ENCODE peak calls at places on chromosomes 1 and 21, in eight cellular contexts. One of them, this sample, is unnamed.

GRCh38 chr1:30950053-30950452 is 41.5 kb upstream of the SDC3 start:
- DNase-seq in Calu3: no peak
- DNase-seq in neural progenitor cell: no peak
- DNase-seq in tibial nerve: no peak
- DNase-seq in GM12865: no peak
- DNase-seq in thyroid gland: no peak
- DNase-seq in cardiac fibroblast: no peak
- DNase-seq in foreskin fibroblast: no peak
- DNase-seq in this sample: no peak

GRCh38 chr1:4171480-4172450 is 271.7 kb upstream of the C1orf174 start:
- DNase-seq in Calu3: no peak
- DNase-seq in neural progenitor cell: no peak
- DNase-seq in tibial nerve: no peak
- DNase-seq in GM12865: no peak
- DNase-seq in thyroid gland: peak
- DNase-seq in cardiac fibroblast: no peak
- DNase-seq in foreskin fibroblast: no peak
- DNase-seq in this sample: peak

GRCh38 chr1:226982451-226983177 is 42.5 kb downstream of the COQ8A start:
- DNase-seq in Calu3: no peak
- DNase-seq in neural progenitor cell: no peak
- DNase-seq in tibial nerve: no peak
- DNase-seq in GM12865: no peak
- DNase-seq in thyroid gland: no peak
- DNase-seq in cardiac fibroblast: no peak
- DNase-seq in foreskin fibroblast: no peak
- DNase-seq in this sample: no peak

GRCh38 chr1:51989582-51990477 is 670 bp downstream of the RAB3B start:
- DNase-seq in Calu3: no peak
- DNase-seq in neural progenitor cell: peak
- DNase-seq in tibial nerve: no peak
- DNase-seq in GM12865: no peak
- DNase-seq in thyroid gland: no peak
- DNase-seq in cardiac fibroblast: no peak
- DNase-seq in foreskin fibroblast: no peak
- DNase-seq in this sample: no peak

GRCh38 chr21:32578107-32578691 is 7.1 kb downstream of the TCP10L start:
- DNase-seq in Calu3: peak
- DNase-seq in neural progenitor cell: peak
- DNase-seq in tibial nerve: no peak
- DNase-seq in GM12865: no peak
- DNase-seq in thyroid gland: no peak
- DNase-seq in cardiac fibroblast: peak
- DNase-seq in foreskin fibroblast: no peak
- DNase-seq in this sample: no peak

GRCh38 chr1:224929335-224930237 is at the start of gene DNAH14:
- DNase-seq in Calu3: peak
- DNase-seq in neural progenitor cell: peak
- DNase-seq in tibial nerve: no peak
- DNase-seq in GM12865: peak
- DNase-seq in thyroid gland: peak
- DNase-seq in cardiac fibroblast: peak
- DNase-seq in foreskin fibroblast: peak
- DNase-seq in this sample: peak

GRCh38 chr1:219317762-219318353 is 144.2 kb downstream of the LYPLAL1 start:
- DNase-seq in Calu3: peak
- DNase-seq in neural progenitor cell: peak
- DNase-seq in tibial nerve: no peak
- DNase-seq in GM12865: peak
- DNase-seq in thyroid gland: no peak
- DNase-seq in cardiac fibroblast: peak
- DNase-seq in foreskin fibroblast: no peak
- DNase-seq in this sample: no peak

GRCh38 chr1:67847466-67847865 is 14.2 kb upstream of the GNG12 start:
- DNase-seq in Calu3: no peak
- DNase-seq in neural progenitor cell: no peak
- DNase-seq in tibial nerve: no peak
- DNase-seq in GM12865: no peak
- DNase-seq in thyroid gland: no peak
- DNase-seq in cardiac fibroblast: peak
- DNase-seq in foreskin fibroblast: peak
- DNase-seq in this sample: no peak

GRCh38 chr1:58201492-58202106 is 344.9 kb downstream of the OMA1 start:
- DNase-seq in Calu3: no peak
- DNase-seq in neural progenitor cell: no peak
- DNase-seq in tibial nerve: no peak
- DNase-seq in GM12865: no peak
- DNase-seq in thyroid gland: no peak
- DNase-seq in cardiac fibroblast: no peak
- DNase-seq in foreskin fibroblast: no peak
- DNase-seq in this sample: no peak

GRCh38 chr1:88302843-88303486 is 381.1 kb upstream of the PKN2 start:
- DNase-seq in Calu3: peak
- DNase-seq in neural progenitor cell: peak
- DNase-seq in tibial nerve: no peak
- DNase-seq in GM12865: peak
- DNase-seq in thyroid gland: peak
- DNase-seq in cardiac fibroblast: peak
- DNase-seq in foreskin fibroblast: peak
- DNase-seq in this sample: no peak

GRCh38 chr1:16677552-16678423 is 11.0 kb upstream of the RNU1-3 start:
- DNase-seq in Calu3: peak
- DNase-seq in neural progenitor cell: peak
- DNase-seq in tibial nerve: no peak
- DNase-seq in GM12865: peak
- DNase-seq in thyroid gland: no peak
- DNase-seq in cardiac fibroblast: peak
- DNase-seq in foreskin fibroblast: no peak
- DNase-seq in this sample: peak

GRCh38 chr1:59199734-59200376 is 97.0 kb upstream of the FGGY start:
- DNase-seq in Calu3: no peak
- DNase-seq in neural progenitor cell: no peak
- DNase-seq in tibial nerve: no peak
- DNase-seq in GM12865: no peak
- DNase-seq in thyroid gland: no peak
- DNase-seq in cardiac fibroblast: no peak
- DNase-seq in foreskin fibroblast: no peak
- DNase-seq in this sample: no peak

GRCh38 chr1:87644500-87645245 is 316.0 kb downstream of the LMO4 start:
- DNase-seq in Calu3: peak
- DNase-seq in neural progenitor cell: no peak
- DNase-seq in tibial nerve: no peak
- DNase-seq in GM12865: no peak
- DNase-seq in thyroid gland: no peak
- DNase-seq in cardiac fibroblast: peak
- DNase-seq in foreskin fibroblast: no peak
- DNase-seq in this sample: no peak

GRCh38 chr1:210800756-210801155 is 333.2 kb downstream of the KCNH1 start:
- DNase-seq in Calu3: no peak
- DNase-seq in neural progenitor cell: no peak
- DNase-seq in tibial nerve: no peak
- DNase-seq in GM12865: no peak
- DNase-seq in thyroid gland: no peak
- DNase-seq in cardiac fibroblast: no peak
- DNase-seq in foreskin fibroblast: no peak
- DNase-seq in this sample: no peak

GRCh38 chr1:44523747-44524146 is 118.7 kb downstream of the RNF220 start:
- DNase-seq in Calu3: no peak
- DNase-seq in neural progenitor cell: peak
- DNase-seq in tibial nerve: no peak
- DNase-seq in GM12865: no peak
- DNase-seq in thyroid gland: no peak
- DNase-seq in cardiac fibroblast: no peak
- DNase-seq in foreskin fibroblast: no peak
- DNase-seq in this sample: no peak

GRCh38 chr1:25030674-25031589 is 100.9 kb upstream of the RUNX3 start:
- DNase-seq in Calu3: peak
- DNase-seq in neural progenitor cell: no peak
- DNase-seq in tibial nerve: no peak
- DNase-seq in GM12865: peak
- DNase-seq in thyroid gland: no peak
- DNase-seq in cardiac fibroblast: peak
- DNase-seq in foreskin fibroblast: no peak
- DNase-seq in this sample: no peak

GRCh38 chr1:226656601-226657277 is 82.3 kb downstream of the ITPKB start:
- DNase-seq in Calu3: no peak
- DNase-seq in neural progenitor cell: no peak
- DNase-seq in tibial nerve: no peak
- DNase-seq in GM12865: no peak
- DNase-seq in thyroid gland: peak
- DNase-seq in cardiac fibroblast: peak
- DNase-seq in foreskin fibroblast: peak
- DNase-seq in this sample: no peak

GRCh38 chr1:31745071-31745897 is 18.9 kb downstream of the ADGRB2 start:
- DNase-seq in Calu3: peak
- DNase-seq in neural progenitor cell: peak
- DNase-seq in tibial nerve: no peak
- DNase-seq in GM12865: peak
- DNase-seq in thyroid gland: peak
- DNase-seq in cardiac fibroblast: peak
- DNase-seq in foreskin fibroblast: peak
- DNase-seq in this sample: no peak

GRCh38 chr1:184241446-184241845 is 145.4 kb upstream of the C1orf21 start:
- DNase-seq in Calu3: no peak
- DNase-seq in neural progenitor cell: no peak
- DNase-seq in tibial nerve: no peak
- DNase-seq in GM12865: no peak
- DNase-seq in thyroid gland: no peak
- DNase-seq in cardiac fibroblast: no peak
- DNase-seq in foreskin fibroblast: no peak
- DNase-seq in this sample: no peak

GRCh38 chr1:184237588-184237987 is 149.2 kb upstream of the C1orf21 start:
- DNase-seq in Calu3: no peak
- DNase-seq in neural progenitor cell: no peak
- DNase-seq in tibial nerve: no peak
- DNase-seq in GM12865: no peak
- DNase-seq in thyroid gland: no peak
- DNase-seq in cardiac fibroblast: no peak
- DNase-seq in foreskin fibroblast: no peak
- DNase-seq in this sample: no peak

GRCh38 chr1:184244962-184245361 is 141.9 kb upstream of the C1orf21 start:
- DNase-seq in Calu3: no peak
- DNase-seq in neural progenitor cell: no peak
- DNase-seq in tibial nerve: no peak
- DNase-seq in GM12865: no peak
- DNase-seq in thyroid gland: no peak
- DNase-seq in cardiac fibroblast: no peak
- DNase-seq in foreskin fibroblast: no peak
- DNase-seq in this sample: no peak

GRCh38 chr1:184242507-184242943 is 144.3 kb upstream of the C1orf21 start:
- DNase-seq in Calu3: no peak
- DNase-seq in neural progenitor cell: peak
- DNase-seq in tibial nerve: no peak
- DNase-seq in GM12865: peak
- DNase-seq in thyroid gland: no peak
- DNase-seq in cardiac fibroblast: peak
- DNase-seq in foreskin fibroblast: peak
- DNase-seq in this sample: no peak
- TF ChIP-seq CTCF in Calu3: no peak
- TF ChIP-seq CTCF in neural progenitor cell: peak
- TF ChIP-seq CTCF in tibial nerve: peak
- TF ChIP-seq CTCF in GM12865: peak
- TF ChIP-seq CTCF in thyroid gland: no peak
- TF ChIP-seq CTCF in cardiac fibroblast: no peak
- TF ChIP-seq CTCF in foreskin fibroblast: no peak
- TF ChIP-seq CTCF in this sample: peak

DNA sequence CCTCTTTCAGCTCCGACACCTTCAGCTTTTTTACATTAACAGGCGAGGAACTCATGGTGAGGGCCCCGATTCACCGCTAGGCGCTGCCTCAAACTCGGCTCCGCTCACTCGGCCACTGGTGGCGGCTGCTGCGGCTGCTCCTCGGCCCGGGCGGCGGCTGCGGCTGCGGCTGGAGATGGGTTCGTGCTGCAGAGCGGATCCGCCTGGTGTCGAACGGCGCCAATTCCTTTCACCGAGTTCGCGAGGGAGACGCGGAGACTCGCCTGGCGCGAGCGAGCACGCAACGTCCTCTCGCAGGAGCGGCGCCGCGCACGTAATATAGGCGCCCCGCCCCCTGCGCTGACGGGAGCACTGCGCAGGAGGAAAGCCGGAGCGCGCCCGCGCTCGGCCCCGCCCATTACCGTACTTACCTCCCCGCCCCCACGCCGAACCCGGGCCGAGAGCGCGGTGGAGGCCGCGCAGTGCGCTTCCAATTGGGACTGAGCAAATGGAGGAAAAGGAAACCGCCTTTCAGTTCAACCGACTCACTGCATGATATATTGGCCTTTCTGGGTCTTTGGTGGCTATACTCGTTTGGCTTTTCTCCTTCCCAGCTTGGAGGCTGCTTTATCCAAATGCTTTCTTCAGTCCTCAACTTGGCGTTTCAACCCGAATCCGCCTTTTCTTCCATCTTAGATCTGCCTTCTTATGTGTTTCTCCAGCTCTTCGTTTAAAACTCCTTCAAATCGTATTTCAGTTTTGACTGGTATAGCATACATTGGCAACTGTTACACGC is at the start of gene HNRNPU:
- DNase-seq in Calu3: peak
- DNase-seq in neural progenitor cell: peak
- DNase-seq in tibial nerve: peak
- DNase-seq in GM12865: peak
- DNase-seq in thyroid gland: peak
- DNase-seq in cardiac fibroblast: peak
- DNase-seq in foreskin fibroblast: peak
- DNase-seq in this sample: peak
- TF ChIP-seq CTCF in Calu3: peak
- TF ChIP-seq CTCF in neural progenitor cell: peak
- TF ChIP-seq CTCF in tibial nerve: peak
- TF ChIP-seq CTCF in GM12865: peak
- TF ChIP-seq CTCF in thyroid gland: no peak
- TF ChIP-seq CTCF in cardiac fibroblast: peak
- TF ChIP-seq CTCF in foreskin fibroblast: peak
- TF ChIP-seq CTCF in this sample: peak

DNA sequence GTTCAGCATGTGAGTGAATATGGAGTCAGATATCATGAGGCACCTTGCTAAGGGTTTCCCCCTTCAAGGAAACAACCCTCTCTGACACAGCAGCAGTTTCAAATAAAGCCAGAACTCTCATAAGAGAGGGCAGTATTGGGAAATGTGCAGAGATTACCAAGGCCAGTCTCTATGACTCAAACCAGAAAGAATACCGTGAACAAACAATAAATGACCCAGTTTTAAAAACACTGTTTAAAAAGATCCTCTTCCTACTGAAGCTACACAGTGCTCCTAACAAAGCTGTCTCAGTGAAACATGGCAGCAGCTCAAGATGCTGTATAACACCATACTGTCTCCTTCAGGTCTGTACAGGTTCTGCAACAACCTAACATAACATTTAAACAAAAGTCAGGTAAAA is 102.6 kb downstream of the KIAA0319L start:
- DNase-seq in Calu3: no peak
- DNase-seq in neural progenitor cell: no peak
- DNase-seq in tibial nerve: no peak
- DNase-seq in GM12865: peak
- DNase-seq in thyroid gland: no peak
- DNase-seq in cardiac fibroblast: peak
- DNase-seq in foreskin fibroblast: peak
- DNase-seq in this sample: no peak
- TF ChIP-seq CTCF in Calu3: no peak
- TF ChIP-seq CTCF in neural progenitor cell: no peak
- TF ChIP-seq CTCF in tibial nerve: no peak
- TF ChIP-seq CTCF in GM12865: no peak
- TF ChIP-seq CTCF in thyroid gland: no peak
- TF ChIP-seq CTCF in cardiac fibroblast: peak
- TF ChIP-seq CTCF in foreskin fibroblast: peak
- TF ChIP-seq CTCF in this sample: no peak

GRCh38 chr1:69016468-69016867 is 519.6 kb upstream of the DEPDC1 start:
- DNase-seq in Calu3: no peak
- DNase-seq in neural progenitor cell: no peak
- DNase-seq in tibial nerve: no peak
- DNase-seq in GM12865: no peak
- DNase-seq in thyroid gland: no peak
- DNase-seq in cardiac fibroblast: no peak
- DNase-seq in foreskin fibroblast: no peak
- DNase-seq in this sample: no peak
- TF ChIP-seq CTCF in Calu3: no peak
- TF ChIP-seq CTCF in neural progenitor cell: no peak
- TF ChIP-seq CTCF in tibial nerve: no peak
- TF ChIP-seq CTCF in GM12865: no peak
- TF ChIP-seq CTCF in thyroid gland: no peak
- TF ChIP-seq CTCF in cardiac fibroblast: no peak
- TF ChIP-seq CTCF in foreskin fibroblast: no peak
- TF ChIP-seq CTCF in this sample: no peak